ENCODE peak calls at places on chromosomes 4 and X, in four cellular contexts. O is EL, R is cardiac fibroblast, L is iPS-NIHi11. A is an unnamed sample.

GRCh38 chr4:78784255-78784654 is 8.1 kb downstream of the BMP2K start:
- DNase-seq in R (peak; percentile 54), O (peak; percentile 82), L (no peak), A (no peak)

GRCh38 chr4:126757219-126757618 is 875.5 kb upstream of the INTU start:
- DNase-seq in R (peak; percentile 21), L (no peak), O (no peak), A (no peak)

GRCh38 chrX:138485767-138486166 is 225.8 kb downstream of the FGF13 start:
- DNase-seq in R (no peak), O (no peak), L (peak; percentile 55), A (no peak)

GRCh38 chrX:32408389-32408788 is 803.0 kb downstream of the DMD start:
- DNase-seq in O (no peak), R (no peak), L (no peak), A (no peak)

GRCh38 chr4:144450526-144450925 is 195.4 kb upstream of the HHIP start:
- DNase-seq in O (no peak), L (no peak), R (no peak), A (no peak)

GRCh38 chr4:99008051-99008450 is 12.5 kb downstream of the METAP1 start:
- DNase-seq in R (no peak), L (no peak), O (no peak), A (no peak)

GRCh38 chr4:143482753-143483362 is 30.6 kb upstream of the SMARCA5 start:
- DNase-seq in L (peak; percentile 20), O (peak; percentile 41), R (peak; percentile 80), A (peak; percentile 71)

GRCh38 chr4:184503869-184504300 is 29.5 kb upstream of the IRF2 start:
- DNase-seq in R (no peak), L (no peak), O (peak; percentile 65), A (peak; percentile 58)

GRCh38 chr4:17347445-17347844 is 164.4 kb downstream of the QDPR start:
- DNase-seq in L (peak; percentile 61), R (peak; percentile 57), O (peak; percentile 26), A (peak; percentile 45)

GRCh38 chr4:84977409-84977808 is 10.9 kb upstream of the WDFY3 start:
- DNase-seq in O (no peak), R (no peak), L (no peak), A (no peak)

GRCh38 chr4:33162122-33162521 is 2442.0 kb downstream of the PCDH7 start:
- DNase-seq in L (no peak), O (no peak), R (peak; percentile 12), A (no peak)

GRCh38 chr4:122434285-122434684 is 22.2 kb downstream of the IL2 start:
- DNase-seq in O (no peak), R (no peak), L (no peak), A (no peak)

GRCh38 chr4:13527983-13528822 is 16.1 kb downstream of the NKX3-2 start:
- DNase-seq in L (no peak), R (no peak), O (no peak), A (no peak)

GRCh38 chr4:149713031-149713430 is 102.6 kb downstream of the IQCM start:
- DNase-seq in R (no peak), O (no peak), L (no peak), A (no peak)

GRCh38 chr4:41575207-41575606 is 37.2 kb downstream of the LIMCH1 start:
- DNase-seq in R (no peak), L (no peak), O (peak; percentile 51), A (no peak)

GRCh38 chrX:25742334-25742733 is 395.8 kb upstream of the MAGEB18 start:
- DNase-seq in O (no peak), R (no peak), L (no peak), A (no peak)

GRCh38 chrX:26581086-26581485 is 365.1 kb downstream of the MAGEB5 start:
- DNase-seq in L (no peak), O (no peak), R (peak; percentile 7), A (no peak)

GRCh38 chr4:85761803-85762202 is 286.9 kb downstream of the ARHGAP24 start:
- DNase-seq in L (no peak), O (no peak), R (peak; percentile 91), A (peak; percentile 70)

GRCh38 chr4:113919611-113920010 is 59.8 kb downstream of the ARSJ start:
- DNase-seq in R (no peak), O (peak; percentile 27), L (no peak), A (no peak)

GRCh38 chrX:15749642-15750610 is 11.9 kb downstream of the CA5B start:
- DNase-seq in O (peak; percentile 16), L (no peak), R (no peak), A (peak; percentile 64)

GRCh38 chr4:153450545-153450917 is 15.6 kb upstream of the TMEM131L start:
- DNase-seq in L (no peak), R (no peak), O (no peak), A (no peak)

GRCh38 chr4:112910109-112910736 is 139.2 kb upstream of the ANK2 start:
- DNase-seq in L (no peak), O (peak; percentile 41), R (peak; percentile 89), A (no peak)

GRCh38 chr4:8407756-8408155 is 32.8 kb downstream of the ACOX3 start:
- DNase-seq in O (no peak), L (no peak), R (no peak), A (no peak)

GRCh38 chr4:112648263-112649054 is 11.5 kb downstream of the LARP7 start:
- DNase-seq in L (peak; percentile 11), R (no peak), O (peak; percentile 37), A (no peak)

GRCh38 chr4:127006509-127006908 is 626.2 kb upstream of the INTU start:
- DNase-seq in L (no peak), R (no peak), O (no peak), A (no peak)

GRCh38 chr4:71426381-71427042 is 87.7 kb downstream of the SLC4A4 start:
- DNase-seq in O (no peak), R (no peak), L (no peak), A (no peak)

A was measured in lung microvascular endothelial cell.